ENCODE peak calls at places on chromosomes 2 and 18, in ten cellular contexts. Y is brain microvascular endothelial cell, M is adrenal gland, G is GM12865, Z is left lung, R is upper lobe of left lung, N is cardiac muscle cell, J is cardiac fibroblast, W is fibroblast of lung, T is foreskin fibroblast. H is an unnamed sample.

GRCh38 chr2:217387776-217388381 is 528.0 kb upstream of the TNP1 start:
- DNase-seq in Y (no peak), M (peak), G (no peak), Z (no peak), R (no peak), N (no peak), J (peak), W (no peak), T (no peak), H (no peak)

GRCh38 chr18:59821983-59822382 is 77.8 kb upstream of the PMAIP1 start:
- DNase-seq in Y (no peak), M (no peak), G (no peak), Z (no peak), R (no peak), N (no peak), J (peak), W (peak), T (peak), H (no peak)

GRCh38 chr2:168912466-168913170 is 11.5 kb downstream of the G6PC2 start:
- DNase-seq in Y (no peak), M (peak), G (no peak), Z (peak), R (peak), N (peak), J (peak), W (peak), T (peak), H (no peak)

GRCh38 chr18:76982038-76982437 is 150.5 kb downstream of the MBP start:
- DNase-seq in Y (no peak), M (no peak), G (no peak), Z (no peak), R (no peak), N (no peak), J (no peak), W (no peak), T (no peak), H (no peak)

GRCh38 chr2:129499747-129500146 is 479.7 kb upstream of the RAB6C start:
- DNase-seq in Y (peak), M (no peak), G (no peak), Z (no peak), R (no peak), N (no peak), J (no peak), W (no peak), T (no peak), H (no peak)

GRCh38 chr2:238151628-238152235 is 7.0 kb upstream of the ERFE start:
- DNase-seq in Y (no peak), M (no peak), G (no peak), Z (no peak), R (peak), N (no peak), J (no peak), W (no peak), T (no peak), H (no peak)

GRCh38 chr2:25521665-25522387 is 151.6 kb downstream of the DTNB start:
- DNase-seq in Y (peak), M (no peak), G (peak), Z (no peak), R (no peak), N (peak), J (peak), W (peak), T (peak), H (no peak)

GRCh38 chr2:42059261-42059898 is 11.6 kb downstream of the PKDCC start:
- DNase-seq in Y (no peak), M (no peak), G (no peak), Z (no peak), R (no peak), N (no peak), J (no peak), W (no peak), T (no peak), H (no peak)

GRCh38 chr2:217166241-217166640 is 306.4 kb upstream of the TNP1 start:
- DNase-seq in Y (peak), M (no peak), G (peak), Z (no peak), R (no peak), N (peak), J (peak), W (peak), T (peak), H (no peak)

GRCh38 chr2:159982270-159982669 is 80.1 kb downstream of the PLA2R1 start:
- DNase-seq in Y (peak), M (peak), G (no peak), Z (no peak), R (no peak), N (no peak), J (peak), W (peak), T (peak), H (no peak)

GRCh38 chr2:159249955-159250723 is 36.4 kb downstream of the WDSUB1 start:
- DNase-seq in Y (peak), M (peak), G (peak), Z (no peak), R (no peak), N (no peak), J (peak), W (peak), T (peak), H (no peak)

GRCh38 chr2:143778981-143779380 is 649.8 kb downstream of the ARHGAP15 start:
- DNase-seq in Y (no peak), M (no peak), G (no peak), Z (no peak), R (no peak), N (no peak), J (no peak), W (no peak), T (peak), H (no peak)

GRCh38 chr2:119490653-119491195 is 33.6 kb downstream of the SCTR start:
- DNase-seq in Y (no peak), M (no peak), G (no peak), Z (no peak), R (no peak), N (no peak), J (no peak), W (no peak), T (no peak), H (no peak)

DNA sequence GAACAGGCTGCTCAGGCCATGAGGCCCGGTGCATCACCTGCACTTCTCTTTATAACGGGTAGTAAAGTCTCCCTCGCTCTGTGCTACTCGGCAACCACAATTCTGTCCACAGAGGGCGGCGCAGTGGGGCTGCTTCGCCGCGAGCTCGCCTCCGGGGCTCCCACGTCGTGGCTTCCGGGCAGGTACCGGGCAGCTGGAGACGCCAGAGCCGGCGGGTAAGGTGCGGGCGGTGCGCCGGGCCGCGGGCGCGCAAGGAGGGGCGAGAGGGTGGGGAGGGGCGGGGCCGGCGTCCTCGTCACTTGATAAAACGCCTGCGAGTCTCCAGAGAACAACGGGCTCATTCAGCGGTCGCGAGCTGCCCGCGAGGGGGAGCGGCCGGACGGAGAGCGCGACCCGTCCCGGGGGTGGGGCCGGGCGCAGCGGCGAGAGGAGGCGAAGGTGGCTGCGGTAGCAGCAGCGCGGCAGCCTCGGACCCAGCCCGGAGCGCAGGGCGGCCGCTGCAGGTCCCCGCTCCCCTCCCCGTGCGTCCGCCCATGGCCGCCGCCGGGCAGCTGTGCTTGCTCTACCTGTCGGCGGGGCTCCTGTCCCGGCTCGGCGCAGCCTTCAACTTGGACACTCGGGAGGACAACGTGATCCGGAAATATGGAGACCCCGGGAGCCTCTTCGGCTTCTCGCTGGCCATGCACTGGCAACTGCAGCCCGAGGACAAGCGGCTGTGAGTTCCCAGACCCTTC is at the start of gene ITGA6:
- DNase-seq in Y (peak), M (peak), G (peak), Z (peak), R (peak), N (peak), J (peak), W (peak), T (peak), H (peak)
- TF ChIP-seq CTCF in Y (no peak), M (no peak), G (no peak), Z (no peak), R (peak), N (peak), J (no peak), W (no peak), T (no peak), H (no peak)

GRCh38 chr2:52416340-52416739 is 1351.3 kb upstream of the CHAC2 start:
- DNase-seq in Y (no peak), M (no peak), G (no peak), Z (no peak), R (no peak), N (peak), J (no peak), W (peak), T (no peak), H (no peak)
- TF ChIP-seq CTCF in Y (peak), M (no peak), G (no peak), Z (no peak), R (no peak), N (no peak), J (no peak), W (no peak), T (no peak), H (no peak)

GRCh38 chr2:236887519-236887918 is 198.2 kb upstream of the COPS8 start:
- DNase-seq in Y (peak), M (no peak), G (no peak), Z (no peak), R (no peak), N (no peak), J (peak), W (peak), T (peak), H (no peak)
- TF ChIP-seq CTCF in Y (no peak), M (no peak), G (no peak), Z (no peak), R (no peak), N (peak), J (no peak), W (no peak), T (no peak), H (no peak)

DNA sequence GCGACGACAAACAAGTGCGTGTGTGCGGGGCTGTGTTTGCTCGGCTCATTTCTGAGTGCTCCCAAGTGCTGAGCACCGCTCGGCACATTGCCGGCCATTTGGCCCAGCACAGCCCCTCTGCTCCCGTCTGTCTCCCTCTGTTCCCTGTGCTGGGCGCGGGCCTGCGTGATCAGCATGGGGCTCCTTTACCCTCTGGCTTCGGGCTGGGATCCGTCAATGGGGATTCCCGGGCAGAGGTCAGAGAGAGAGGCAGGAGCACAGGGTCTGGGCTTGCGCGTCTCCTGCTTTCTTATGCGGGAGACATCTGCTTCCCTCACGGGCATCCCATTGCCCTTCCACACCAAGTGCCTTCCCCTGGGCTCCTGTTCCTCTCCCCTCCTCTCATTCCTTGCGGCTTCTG is 234.0 kb downstream of the ACKR3 start:
- DNase-seq in Y (no peak), M (no peak), G (no peak), Z (peak), R (peak), N (no peak), J (no peak), W (no peak), T (no peak), H (no peak)
- TF ChIP-seq CTCF in Y (no peak), M (no peak), G (no peak), Z (no peak), R (no peak), N (no peak), J (no peak), W (no peak), T (no peak), H (no peak)

GRCh38 chr18:54919412-54919811 is 39.8 kb downstream of the CCDC68 start:
- DNase-seq in Y (no peak), M (no peak), G (no peak), Z (no peak), R (no peak), N (no peak), J (no peak), W (no peak), T (no peak), H (no peak)

GRCh38 chr18:54911551-54911950 is 47.7 kb downstream of the CCDC68 start:
- DNase-seq in Y (no peak), M (no peak), G (no peak), Z (no peak), R (no peak), N (no peak), J (no peak), W (no peak), T (no peak), H (no peak)

GRCh38 chr18:54918060-54918459 is 41.2 kb downstream of the CCDC68 start:
- DNase-seq in Y (no peak), M (no peak), G (no peak), Z (no peak), R (no peak), N (no peak), J (no peak), W (no peak), T (no peak), H (no peak)

DNA sequence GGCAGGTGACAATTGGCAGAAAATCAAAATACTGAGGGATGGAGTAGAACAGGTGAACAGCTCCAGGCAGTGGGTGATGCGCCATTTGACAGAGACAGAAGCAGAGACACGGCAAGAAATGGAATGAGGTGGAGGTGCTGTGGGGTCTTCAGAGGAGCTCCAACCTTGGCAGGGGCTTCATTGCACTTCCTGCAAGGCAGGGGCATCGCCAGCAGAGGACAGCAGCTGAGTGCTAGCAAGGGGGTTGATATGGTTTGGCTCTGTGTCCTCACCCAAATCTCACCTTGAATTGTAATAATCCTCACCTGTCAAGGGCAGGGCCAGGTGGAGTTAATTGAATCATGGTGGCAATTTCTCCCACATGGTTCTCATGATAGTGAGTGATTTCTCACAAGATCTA is 42.8 kb downstream of the CCDC68 start:
- DNase-seq in Y (no peak), M (no peak), G (no peak), Z (no peak), R (no peak), N (no peak), J (no peak), W (no peak), T (no peak), H (no peak)
- TF ChIP-seq CTCF in Y (no peak), M (no peak), G (peak), Z (no peak), R (no peak), N (no peak), J (no peak), W (no peak), T (no peak), H (no peak)

GRCh38 chr2:232210306-232210705 is 168.2 kb upstream of the ALPP start:
- DNase-seq in Y (no peak), M (no peak), G (no peak), Z (no peak), R (no peak), N (no peak), J (no peak), W (no peak), T (no peak), H (no peak)
- TF ChIP-seq CTCF in Y (no peak), M (no peak), G (no peak), Z (no peak), R (no peak), N (no peak), J (no peak), W (no peak), T (no peak), H (no peak)

GRCh38 chr2:170362895-170363582 is 185.1 kb downstream of the MYO3B start:
- DNase-seq in Y (peak), M (no peak), G (no peak), Z (no peak), R (no peak), N (no peak), J (no peak), W (no peak), T (no peak), H (no peak)
- TF ChIP-seq CTCF in Y (peak), M (no peak), G (no peak), Z (no peak), R (no peak), N (no peak), J (no peak), W (no peak), T (no peak), H (no peak)

DNA sequence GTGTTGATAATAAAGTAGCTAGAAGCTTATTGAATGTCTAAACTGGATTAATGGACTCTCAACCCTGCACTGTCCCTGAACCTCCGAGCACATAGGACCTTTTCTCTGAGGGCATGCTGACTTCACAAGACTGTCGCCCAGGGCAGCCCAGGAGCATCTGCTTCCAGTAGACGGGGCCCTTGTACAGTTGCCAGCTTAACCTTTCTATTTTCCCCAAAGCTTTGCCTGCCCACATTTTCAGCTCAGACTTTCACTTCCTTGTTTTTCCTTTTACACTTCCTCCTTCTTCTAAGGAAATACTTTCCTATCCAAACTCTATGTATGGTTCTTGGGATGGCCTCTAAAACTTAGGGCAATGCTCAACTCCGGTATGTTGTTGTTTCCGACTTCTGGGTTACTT is 1.3 kb downstream of the VWA3B start:
- DNase-seq in Y (no peak), M (no peak), G (peak), Z (no peak), R (no peak), N (no peak), J (no peak), W (no peak), T (no peak), H (no peak)
- TF ChIP-seq CTCF in Y (no peak), M (no peak), G (no peak), Z (no peak), R (no peak), N (no peak), J (no peak), W (no peak), T (no peak), H (no peak)

GRCh38 chr2:1088192-1088860 is 137.7 kb downstream of the SNTG2 start:
- DNase-seq in Y (no peak), M (no peak), G (no peak), Z (no peak), R (no peak), N (no peak), J (no peak), W (peak), T (peak), H (no peak)
- TF ChIP-seq CTCF in Y (no peak), M (no peak), G (no peak), Z (no peak), R (no peak), N (no peak), J (no peak), W (no peak), T (no peak), H (no peak)

H was measured in natural killer cell.